ENCODE peak calls at places on chromosomes 7 and 10, in five cellular contexts. A is body of pancreas, B is astrocyte, G is AG10803, R is psoas muscle. H is an unnamed sample.

GRCh38 chr10:7480742-7481381 is 70.0 kb upstream of the SFMBT2 start:
- DNase-seq in A (peak), B (no peak), G (no peak), R (no peak), H (peak)

GRCh38 chr7:148914208-148914777 is 30.2 kb upstream of the EZH2 start:
- DNase-seq in A (no peak), B (peak), G (peak), R (no peak), H (peak)

GRCh38 chr7:133344275-133344674 is 91.4 kb downstream of the EXOC4 start:
- DNase-seq in A (no peak), B (no peak), G (peak), R (no peak), H (no peak)

GRCh38 chr10:33365871-33366411 is 31.5 kb upstream of the NRP1 start:
- DNase-seq in A (peak), B (peak), G (peak), R (no peak), H (peak)

GRCh38 chr7:130369110-130369711 is 11.1 kb upstream of the CPA1 start:
- DNase-seq in A (peak), B (peak), G (peak), R (no peak), H (peak)

GRCh38 chr7:155435110-155435509 is 22.8 kb upstream of the EN2 start:
- DNase-seq in A (no peak), B (no peak), G (no peak), R (no peak), H (no peak)

GRCh38 chr7:103658055-103659010 is 212.3 kb upstream of the SLC26A5 start:
- DNase-seq in A (no peak), B (no peak), G (no peak), R (no peak), H (no peak)

GRCh38 chr7:47256016-47256415 is 325.9 kb downstream of the TNS3 start:
- DNase-seq in A (no peak), B (no peak), G (peak), R (no peak), H (no peak)

GRCh38 chr7:138666385-138666784 is 34.8 kb downstream of the SVOPL start:
- DNase-seq in A (no peak), B (peak), G (no peak), R (no peak), H (no peak)

GRCh38 chr10:34319197-34319846 is 495.8 kb downstream of the PARD3 start:
- DNase-seq in A (peak), B (peak), G (peak), R (no peak), H (no peak)

GRCh38 chr10:45502458-45502857 is 128.4 kb downstream of the ALOX5 start:
- DNase-seq in A (no peak), B (no peak), G (no peak), R (no peak), H (no peak)

GRCh38 chr10:118708571-118708970 is 46.2 kb downstream of the CACUL1 start:
- DNase-seq in A (no peak), B (no peak), G (no peak), R (no peak), H (no peak)

GRCh38 chr10:71742301-71743098 is 22.9 kb upstream of the C10orf105 start:
- DNase-seq in A (no peak), B (no peak), G (no peak), R (no peak), H (peak)

GRCh38 chr10:71741029-71741428 is 21.5 kb upstream of the C10orf105 start:
- DNase-seq in A (no peak), B (no peak), G (no peak), R (no peak), H (no peak)

GRCh38 chr10:71741671-71742070 is 22.1 kb upstream of the C10orf105 start:
- DNase-seq in A (no peak), B (no peak), G (no peak), R (no peak), H (no peak)

GRCh38 chr10:71739368-71739900 is 19.9 kb upstream of the C10orf105 start:
- DNase-seq in A (no peak), B (no peak), G (no peak), R (no peak), H (no peak)

DNA sequence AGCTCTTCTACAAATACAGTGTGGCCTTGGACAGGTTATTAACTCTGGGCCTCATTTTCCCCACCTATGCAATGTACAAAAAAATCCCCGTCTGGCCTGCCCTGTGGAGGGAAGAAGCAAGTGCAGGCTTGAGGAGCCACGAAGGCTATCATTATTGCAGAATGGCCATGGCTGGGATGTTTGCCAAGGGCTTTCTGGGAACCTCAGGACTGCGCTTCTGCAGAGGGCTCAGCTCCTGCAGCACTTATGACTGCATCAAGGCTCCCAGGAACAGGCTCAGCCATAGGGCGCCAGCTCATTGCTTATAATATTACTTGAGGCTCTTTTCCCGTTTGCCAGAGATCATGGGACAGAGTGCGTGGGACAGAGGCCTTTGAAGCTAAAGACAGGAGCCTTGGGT is 20.5 kb upstream of the C10orf105 start:
- DNase-seq in A (peak), B (peak), G (peak), R (no peak), H (no peak)
- TF ChIP-seq CTCF in A (no peak), B (no peak), G (peak), R (no peak), H (no peak)

GRCh38 chr7:41979834-41980307 is 257.1 kb downstream of the GLI3 start:
- DNase-seq in A (peak), B (no peak), G (peak), R (no peak), H (peak)
- TF ChIP-seq CTCF in A (peak), B (peak), G (peak), R (peak), H (peak)

GRCh38 chr10:89450901-89451300 is 36.5 kb downstream of the IFIT5 start:
- DNase-seq in A (no peak), B (no peak), G (no peak), R (no peak), H (no peak)

GRCh38 chr10:89458289-89458688 is 43.9 kb downstream of the IFIT5 start:
- DNase-seq in A (no peak), B (peak), G (peak), R (no peak), H (no peak)

GRCh38 chr10:89458760-89459159 is 44.4 kb downstream of the IFIT5 start:
- DNase-seq in A (no peak), B (peak), G (peak), R (no peak), H (no peak)

GRCh38 chr10:89452193-89452592 is 37.8 kb downstream of the IFIT5 start:
- DNase-seq in A (no peak), B (no peak), G (no peak), R (no peak), H (no peak)

GRCh38 chr10:89454561-89455347 is 40.4 kb downstream of the IFIT5 start:
- DNase-seq in A (no peak), B (no peak), G (no peak), R (no peak), H (no peak)
- TF ChIP-seq CTCF in A (no peak), B (no peak), G (no peak), R (no peak), H (no peak)

GRCh38 chr7:43198016-43198415 is 85.6 kb downstream of the HECW1 start:
- DNase-seq in A (no peak), B (no peak), G (no peak), R (no peak), H (no peak)

GRCh38 chr7:43199761-43200160 is 87.3 kb downstream of the HECW1 start:
- DNase-seq in A (no peak), B (no peak), G (peak), R (no peak), H (no peak)

GRCh38 chr7:43196379-43196778 is 83.9 kb downstream of the HECW1 start:
- DNase-seq in A (no peak), B (no peak), G (peak), R (no peak), H (no peak)

GRCh38 chr7:43199333-43199732 is 86.9 kb downstream of the HECW1 start:
- DNase-seq in A (no peak), B (no peak), G (peak), R (no peak), H (no peak)

DNA sequence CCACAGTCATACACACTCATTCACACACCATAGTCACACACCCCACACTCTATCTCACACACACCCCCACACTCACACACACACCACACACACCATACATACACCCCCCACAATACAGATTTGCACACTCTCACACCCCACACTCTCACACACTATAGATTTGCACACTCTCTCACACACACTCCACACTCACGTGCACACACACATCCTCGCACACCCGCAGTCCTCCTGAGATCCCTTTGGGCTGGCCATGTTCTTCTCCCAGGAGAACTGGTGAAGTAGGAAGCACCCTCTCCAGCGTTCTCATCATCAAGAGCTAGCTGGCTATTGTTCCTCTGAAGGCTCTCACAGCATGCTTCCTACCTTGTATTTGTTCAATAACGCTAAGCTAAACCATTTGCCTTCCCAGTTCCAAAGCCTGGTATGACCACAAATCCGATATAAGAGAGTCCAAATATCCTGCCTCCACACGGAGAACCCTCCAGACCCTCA is 86.2 kb downstream of the HECW1 start:
- DNase-seq in A (no peak), B (no peak), G (no peak), R (no peak), H (no peak)
- TF ChIP-seq CTCF in A (no peak), B (no peak), G (no peak), R (no peak), H (no peak)

DNA sequence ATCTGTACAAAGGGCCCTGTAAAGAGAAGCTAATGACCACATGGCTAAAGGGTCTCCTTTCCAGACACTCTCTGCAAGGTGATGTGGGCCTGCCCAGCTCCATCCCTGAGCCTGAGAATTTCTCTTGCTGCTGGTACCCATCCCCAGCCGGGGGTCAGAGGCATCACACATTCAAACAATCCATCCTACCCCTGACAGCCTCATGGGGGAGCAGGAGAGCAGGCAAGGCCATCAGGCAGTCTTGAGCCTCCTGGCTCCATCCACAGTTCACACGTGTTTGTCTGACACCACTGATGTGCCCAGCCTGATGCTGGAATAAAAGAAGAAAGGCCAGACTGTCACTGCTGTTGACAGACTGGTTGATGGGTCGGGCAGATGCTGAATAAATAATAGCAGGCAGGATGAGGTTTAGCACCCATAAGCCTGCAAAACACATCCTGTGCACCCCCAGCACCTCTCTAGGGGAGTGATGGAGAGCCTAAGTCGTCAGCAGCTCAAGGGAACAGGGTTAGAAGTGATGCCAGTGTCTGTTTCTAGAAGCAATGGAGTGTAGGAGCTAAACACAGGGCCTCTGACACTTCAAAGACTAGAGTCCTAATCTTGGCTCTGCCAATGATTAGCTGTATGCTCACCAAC is 43.5 kb downstream of the TLL2 start:
- DNase-seq in A (peak), B (no peak), G (peak), R (no peak), H (peak)
- TF ChIP-seq CTCF in A (peak), B (peak), G (peak), R (peak), H (peak)

DNA sequence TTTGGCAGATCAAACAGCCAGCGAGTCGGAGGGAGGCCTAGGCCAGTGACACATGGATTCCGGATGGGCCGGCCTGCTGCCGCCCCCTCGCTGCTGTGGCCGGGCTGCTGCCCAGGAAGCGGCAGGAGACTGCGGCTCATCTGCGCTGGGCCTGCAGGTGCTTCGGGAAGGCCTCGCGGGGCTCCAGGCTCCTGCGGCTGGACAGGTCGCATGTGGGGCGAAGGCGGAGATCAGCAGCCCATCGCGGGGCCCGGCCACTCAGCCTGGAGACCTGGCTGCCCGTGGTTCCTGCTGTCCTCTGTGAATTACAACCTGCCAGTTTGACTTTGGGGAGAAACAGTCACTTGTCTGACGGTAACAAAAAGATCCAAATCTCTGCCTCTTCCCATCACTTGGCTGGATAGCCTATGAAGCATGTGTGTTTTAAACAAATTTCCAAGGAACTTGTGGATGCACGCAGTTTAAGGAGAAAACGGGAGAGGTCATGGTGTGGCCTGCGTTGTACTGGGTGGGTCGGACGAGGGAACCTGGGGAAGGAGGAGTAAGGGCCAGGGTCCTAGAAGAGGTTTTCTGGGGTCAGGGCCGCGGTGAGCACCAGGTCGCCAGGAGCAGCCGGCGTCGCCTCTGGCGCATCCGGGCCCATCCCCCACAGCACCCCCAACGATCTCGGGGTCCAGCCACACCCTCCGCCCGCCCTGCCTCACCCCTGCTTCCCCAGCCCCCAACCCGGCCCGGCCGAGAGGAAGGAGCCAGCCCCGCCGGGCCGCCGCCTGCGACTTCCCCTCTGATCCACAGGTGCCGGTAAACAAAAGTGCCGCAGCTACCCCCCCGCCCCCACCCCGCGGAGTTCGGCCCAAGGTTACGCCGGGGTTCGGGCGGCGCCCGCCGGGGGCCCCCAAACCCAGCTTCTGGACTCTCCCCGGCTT is 1.6 kb downstream of the SPOCK2 start:
- DNase-seq in A (peak), B (peak), G (no peak), R (peak), H (peak)
- TF ChIP-seq CTCF in A (no peak), B (no peak), G (no peak), R (no peak), H (no peak)

DNA sequence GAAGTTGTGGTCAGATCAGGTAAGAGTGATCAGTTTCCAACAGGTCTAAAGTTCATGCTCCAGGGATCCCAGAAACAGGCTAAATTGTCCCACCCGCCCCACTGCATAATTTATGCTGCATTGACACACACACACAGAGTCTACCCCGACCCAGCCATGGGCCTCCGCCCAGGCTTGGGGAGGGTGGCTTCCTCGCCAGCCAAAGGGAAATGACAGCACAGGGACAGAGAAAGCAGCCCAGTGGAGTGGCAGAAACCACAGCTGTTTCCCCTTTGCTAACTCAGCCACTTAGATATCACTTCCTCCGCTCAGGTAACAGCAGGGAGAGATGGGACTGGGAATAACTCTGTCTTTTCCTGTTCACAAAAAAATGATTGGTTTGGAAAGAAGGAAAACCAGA is 9.4 kb downstream of the SH3PXD2A start:
- DNase-seq in A (peak), B (no peak), G (no peak), R (peak), H (peak)
- TF ChIP-seq CTCF in A (no peak), B (no peak), G (no peak), R (no peak), H (no peak)

GRCh38 chr10:114121031-114121430 is 53.0 kb downstream of the CCDC186 start:
- DNase-seq in A (no peak), B (no peak), G (no peak), R (no peak), H (no peak)
- TF ChIP-seq CTCF in A (no peak), B (no peak), G (no peak), R (no peak), H (no peak)

GRCh38 chr10:105259201-105259600 is 618.1 kb downstream of the SORCS3 start:
- DNase-seq in A (no peak), B (no peak), G (no peak), R (no peak), H (no peak)

GRCh38 chr10:105252908-105253307 is 611.8 kb downstream of the SORCS3 start:
- DNase-seq in A (no peak), B (no peak), G (no peak), R (no peak), H (no peak)

GRCh38 chr10:105258674-105259065 is 617.6 kb downstream of the SORCS3 start:
- DNase-seq in A (no peak), B (no peak), G (no peak), R (no peak), H (no peak)

GRCh38 chr10:105258036-105258673 is 617.1 kb downstream of the SORCS3 start:
- DNase-seq in A (no peak), B (no peak), G (no peak), R (no peak), H (no peak)

DNA sequence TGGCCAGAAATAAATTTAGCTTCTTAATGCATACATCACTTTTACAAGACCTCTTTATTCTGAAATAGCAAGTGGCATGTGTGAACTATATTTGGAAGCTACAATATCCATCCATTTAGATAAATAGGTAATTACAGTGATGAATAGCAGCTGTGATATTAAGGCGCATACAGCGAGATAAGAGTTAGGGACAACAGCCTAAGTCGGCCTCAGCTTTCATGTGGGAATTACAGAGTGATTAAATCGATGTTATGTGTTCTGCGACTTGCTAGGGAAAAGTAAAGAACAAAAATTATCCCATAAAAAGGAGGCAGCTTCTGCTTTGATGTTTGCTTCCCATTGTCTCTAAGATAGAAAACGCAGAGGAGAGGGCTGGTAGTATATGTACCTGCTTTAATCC is 612.8 kb downstream of the SORCS3 start:
- DNase-seq in A (no peak), B (no peak), G (no peak), R (no peak), H (no peak)
- TF ChIP-seq CTCF in A (no peak), B (no peak), G (no peak), R (no peak), H (no peak)

H was measured in activated CD8-positive, alpha-beta T cell treated with anti-CD3 and anti-CD28 coated beads for 36 hours.